ENCODE peak calls at places on chromosomes 2 and 18, in seven cellular contexts. U, S, G, M, B, A and Z are unnamed samples.

GRCh38 chr2:100718065-100718570 is 101.8 kb upstream of the NPAS2 start:
- DNase-seq in U (no peak), S (no peak), G (no peak), M (no peak), B (no peak), A (no peak), Z (no peak)

GRCh38 chr2:101770672-101771071 is 73.2 kb downstream of the MAP4K4 start:
- DNase-seq in U (peak), S (peak), G (no peak), M (no peak), B (no peak), A (peak), Z (no peak)

GRCh38 chr2:26516246-26516645 is 38.3 kb upstream of the OTOF start:
- DNase-seq in U (no peak), S (no peak), G (no peak), M (no peak), B (no peak), A (no peak), Z (no peak)

GRCh38 chr2:199612509-199613130 is 154.9 kb upstream of the SATB2 start:
- DNase-seq in U (no peak), S (no peak), G (no peak), M (no peak), B (no peak), A (no peak), Z (no peak)

GRCh38 chr2:14684516-14684915 is 52.0 kb downstream of the LRATD1 start:
- DNase-seq in U (no peak), S (no peak), G (no peak), M (no peak), B (no peak), A (no peak), Z (no peak)

GRCh38 chr2:167692191-167692590 is 555.2 kb downstream of the STK39 start:
- DNase-seq in U (no peak), S (no peak), G (no peak), M (no peak), B (no peak), A (no peak), Z (no peak)

GRCh38 chr2:19630921-19631320 is 270.9 kb downstream of the TTC32 start:
- DNase-seq in U (no peak), S (no peak), G (no peak), M (no peak), B (no peak), A (no peak), Z (no peak)

GRCh38 chr2:60882971-60883753 is 1.8 kb downstream of the REL start:
- DNase-seq in U (no peak), S (peak), G (no peak), M (no peak), B (no peak), A (no peak), Z (no peak)

GRCh38 chr2:61177727-61178549 is 15.9 kb downstream of the C2orf74 start:
- DNase-seq in U (no peak), S (peak), G (no peak), M (peak), B (peak), A (no peak), Z (peak)

GRCh38 chr18:10336749-10337148 is 117.7 kb upstream of the APCDD1 start:
- DNase-seq in U (no peak), S (no peak), G (no peak), M (no peak), B (no peak), A (no peak), Z (no peak)

GRCh38 chr2:131394147-131394931 is 30.4 kb upstream of the RAB6D start:
- DNase-seq in U (no peak), S (peak), G (no peak), M (no peak), B (no peak), A (no peak), Z (no peak)

GRCh38 chr2:203650860-203651613 is 55.4 kb upstream of the CD28 start:
- DNase-seq in U (peak), S (peak), G (no peak), M (no peak), B (no peak), A (peak), Z (no peak)

GRCh38 chr18:69484699-69485396 is 84.2 kb downstream of the DOK6 start:
- DNase-seq in U (no peak), S (peak), G (no peak), M (no peak), B (no peak), A (no peak), Z (no peak)

GRCh38 chr18:79405019-79405780 is 9.5 kb downstream of the NFATC1 start:
- DNase-seq in U (peak), S (no peak), G (no peak), M (no peak), B (peak), A (no peak), Z (peak)

GRCh38 chr2:12543452-12544220 is 173.1 kb upstream of the TRIB2 start:
- DNase-seq in U (no peak), S (peak), G (no peak), M (no peak), B (no peak), A (no peak), Z (no peak)

GRCh38 chr2:120204417-120204816 is 18.8 kb downstream of the TMEM185B start:
- DNase-seq in U (no peak), S (no peak), G (no peak), M (no peak), B (no peak), A (no peak), Z (no peak)

GRCh38 chr2:142531375-142531774 is 346.1 kb upstream of the KYNU start:
- DNase-seq in U (no peak), S (peak), G (no peak), M (no peak), B (no peak), A (no peak), Z (no peak)